ENCODE peak calls at places on chromosomes 13 and 19, in eight cellular contexts. T is cardiac muscle cell, D is adrenal gland, I is uterus, V is NB4, A is epithelial cell of proximal tubule, Q is AG04449, O is K562. G is an unnamed sample.

GRCh38 chr13:29454931-29455481 is 140.5 kb downstream of the SLC7A1 start:
- DNase-seq in I (no peak), D (no peak), O (peak; percentile 32), Q (no peak), T (peak; percentile 34), V (peak; percentile 62), A (no peak), G (no peak)

GRCh38 chr13:93991569-93991968 is 487.9 kb downstream of the DCT start:
- DNase-seq in D (no peak), T (no peak), O (no peak), I (no peak), A (no peak), V (no peak), Q (no peak), G (no peak)

GRCh38 chr13:112330479-112331407 is 45.4 kb upstream of the SPACA7 start:
- DNase-seq in I (no peak), Q (no peak), V (no peak), O (no peak), T (no peak), A (no peak), D (no peak), G (no peak)

GRCh38 chr19:7926727-7927604 is 1.0 kb upstream of the CTXN1 start:
- DNase-seq in A (no peak), I (peak; percentile 50), V (peak; percentile 65), T (no peak), O (no peak), Q (no peak), D (peak; percentile 63), G (no peak)

GRCh38 chr13:78160793-78161192 is 242.2 kb upstream of the EDNRB start:
- DNase-seq in I (no peak), O (no peak), V (peak; percentile 96), A (no peak), T (peak; percentile 19), Q (peak; percentile 31), D (no peak), G (peak; percentile 61)

GRCh38 chr13:74839656-74840055 is 642.3 kb downstream of the TBC1D4 start:
- DNase-seq in T (peak; percentile 4), V (no peak), Q (peak; percentile 12), A (no peak), I (no peak), D (no peak), O (no peak), G (no peak)

GRCh38 chr19:12834418-12834943 is at the start of gene RTBDN:
- DNase-seq in I (no peak), A (no peak), V (no peak), D (no peak), T (no peak), Q (no peak), O (no peak), G (no peak)

GRCh38 chr13:100075700-100076587 is 12.9 kb upstream of the PCCA start:
- DNase-seq in T (no peak), I (no peak), O (no peak), Q (no peak), A (no peak), D (no peak), V (peak; percentile 80), G (no peak)

GRCh38 chr13:31043891-31044657 is 111.6 kb downstream of the TEX26 start:
- DNase-seq in I (peak; percentile 75), Q (no peak), D (peak; percentile 92), O (peak; percentile 75), V (peak; percentile 86), T (peak; percentile 91), A (no peak), G (peak; percentile 57)

GRCh38 chr13:32385369-32385768 is 42.6 kb downstream of the N4BP2L1 start:
- DNase-seq in A (no peak), T (no peak), I (no peak), O (no peak), Q (no peak), D (no peak), V (no peak), G (no peak)

GRCh38 chr13:50810998-50811397 is 32.5 kb downstream of the DLEU7 start:
- DNase-seq in I (no peak), T (no peak), A (no peak), O (no peak), V (peak; percentile 76), Q (no peak), D (no peak), G (no peak)

GRCh38 chr13:101523732-101524131 is 71.3 kb downstream of the ITGBL1 start:
- DNase-seq in A (peak; percentile 57), V (no peak), O (no peak), I (no peak), Q (no peak), T (peak; percentile 24), D (no peak), G (peak; percentile 7)

GRCh38 chr13:104024416-104025170 is 958.4 kb upstream of the SLC10A2 start:
- DNase-seq in Q (no peak), D (no peak), I (no peak), O (no peak), A (no peak), V (no peak), T (peak; percentile 57), G (no peak)

GRCh38 chr13:43815204-43815603 is 28.4 kb upstream of the ENOX1 start:
- DNase-seq in O (no peak), I (no peak), Q (no peak), V (no peak), D (no peak), A (no peak), T (peak; percentile 97), G (peak; percentile 30)

GRCh38 chr19:13132471-13133166 is 14.6 kb downstream of the NACC1 start:
- DNase-seq in V (peak; percentile 76), I (no peak), Q (no peak), O (no peak), T (peak; percentile 60), D (no peak), A (no peak), G (no peak)

GRCh38 chr19:19061491-19061890 is 2.3 kb upstream of the SLC25A42 start:
- DNase-seq in I (no peak), O (no peak), V (no peak), A (no peak), T (no peak), Q (no peak), D (no peak), G (no peak)

GRCh38 chr19:6424190-6424938 is at the start of gene KHSRP:
- DNase-seq in O (peak; percentile 91), V (peak; percentile 30), I (peak; percentile 22), D (no peak), Q (no peak), T (no peak), A (no peak), G (no peak)

GRCh38 chr13:20127263-20127562 is 33.6 kb downstream of the GJA3 start:
- DNase-seq in O (no peak), A (no peak), I (no peak), T (peak; percentile 45), V (peak; percentile 84), Q (no peak), D (no peak), G (no peak)

GRCh38 chr13:104321756-104322155 is 1255.5 kb upstream of the SLC10A2 start:
- DNase-seq in D (no peak), Q (no peak), V (no peak), T (no peak), I (no peak), A (no peak), O (no peak), G (no peak)

GRCh38 chr13:51946163-51946669 is 65.0 kb downstream of the ATP7B start:
- DNase-seq in T (no peak), D (no peak), O (no peak), I (no peak), V (no peak), Q (no peak), A (no peak), G (no peak)

GRCh38 chr19:51467864-51468544 is 9.8 kb upstream of the SIGLEC8 start:
- DNase-seq in T (no peak), Q (no peak), A (no peak), I (no peak), V (peak; percentile 86), O (peak; percentile 67), D (no peak), G (no peak)

GRCh38 chr19:48510421-48511268 is 990 bp downstream of the LMTK3 start:
- DNase-seq in O (peak; percentile 67), A (no peak), T (peak; percentile 58), V (peak; percentile 88), I (peak; percentile 62), Q (no peak), D (peak; percentile 85), G (no peak)
- H3K4me3 ChIP-seq in O (no peak overlapping the region), A (peak overlapping the region; percentile 27), T (peak overlapping the region; percentile 13), V (no peak overlapping the region), I (no peak overlapping the region), Q (peak overlapping the region; percentile 50), D (no peak overlapping the region), G (peak overlapping the region; percentile 39)

GRCh38 chr13:35771898-35772297 is 295.4 kb upstream of the MAB21L1 start:
- DNase-seq in I (no peak), T (peak; percentile 34), V (no peak), O (no peak), Q (peak; percentile 98), D (no peak), A (peak; percentile 96), G (peak; percentile 79)
- TF ChIP-seq CTCF in I (no peak), T (no peak), V (no peak), O (no peak), Q (peak; percentile 17), D (no peak), A (no peak), G (no peak)

GRCh38 chr19:40716031-40716654 is 543 bp downstream of the COQ8B start:
- DNase-seq in Q (no peak), O (peak; percentile 54), D (peak; percentile 89), A (peak; percentile 91), I (peak; percentile 89), V (no peak), T (no peak), G (peak; percentile 6)

GRCh38 chr19:40713939-40714338 is 2.7 kb downstream of the COQ8B start:
- DNase-seq in V (no peak), O (no peak), A (no peak), D (no peak), T (no peak), Q (no peak), I (no peak), G (no peak)

GRCh38 chr19:40717325-40717879 is 490 bp downstream of the ITPKC start:
- DNase-seq in T (no peak), O (no peak), D (peak; percentile 80), Q (no peak), A (no peak), I (peak; percentile 54), V (no peak), G (no peak)

GRCh38 chr19:40716655-40717324 is at the start of the genes COQ8B and ITPKC:
- DNase-seq in T (peak; percentile 98), D (peak; percentile 99), V (peak; percentile 91), A (peak; percentile 80), O (peak; percentile 94), Q (peak; percentile 83), I (peak; percentile 100), G (peak; percentile 91)

GRCh38 chr19:40714519-40715299 is 2.0 kb downstream of the COQ8B start:
- DNase-seq in D (peak; percentile 97), I (peak; percentile 95), V (peak; percentile 84), A (no peak), T (peak; percentile 95), O (peak; percentile 94), Q (peak; percentile 61), G (peak; percentile 81)
- H3K4me3 ChIP-seq in D (no peak overlapping the region), I (peak overlapping the region; percentile 42), V (peak overlapping the region; percentile 55), A (peak overlapping the region; percentile 80), T (peak overlapping the region; percentile 66), O (peak overlapping the region; percentile 62), Q (peak overlapping the region; percentile 70), G (peak overlapping the region; percentile 70)

DNA sequence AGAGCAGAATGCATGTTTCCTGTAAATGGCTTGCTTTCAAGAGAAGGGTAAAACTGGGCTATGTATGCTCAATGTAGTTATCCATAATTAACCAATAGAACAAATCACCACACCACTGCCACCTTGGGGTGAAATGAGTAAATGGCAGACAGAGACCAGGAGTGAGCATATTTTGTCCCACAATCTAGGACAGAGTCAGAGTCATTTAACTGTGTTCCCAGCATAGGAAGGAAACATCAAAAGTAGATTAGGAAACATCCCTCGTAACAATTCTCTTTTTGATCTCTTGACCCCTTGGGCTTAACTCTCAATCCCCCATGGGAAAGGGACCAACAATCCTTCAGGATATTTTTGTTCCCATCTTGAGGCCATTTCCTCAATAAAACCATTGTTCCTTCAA is 224.8 kb downstream of the NHLRC3 start:
- DNase-seq in Q (no peak), A (no peak), V (peak; percentile 54), D (peak; percentile 83), O (peak; percentile 23), I (peak; percentile 46), T (peak; percentile 65), G (no peak)
- TF ChIP-seq CTCF in Q (peak; percentile 60), A (peak; percentile 83), V (peak; percentile 74), D (peak; percentile 56), O (peak; percentile 33), I (peak; percentile 67), T (peak; percentile 77), G (peak; percentile 70)